ENCODE peak calls at places on chromosome 13, in five cellular contexts. One of them, this sample, is unnamed.

GRCh38 chr13:60571571-60571970 is 174.6 kb downstream of the TDRD3 start:
- DNase-seq in IMR-90: no peak
- DNase-seq in CD8-positive, alpha-beta T cell: no peak
- DNase-seq in heart left ventricle: no peak
- DNase-seq in adrenal gland: no peak
- DNase-seq in this sample: no peak

GRCh38 chr13:73708393-73708985 is 425.7 kb downstream of the KLF12 start:
- DNase-seq in IMR-90: peak; percentile 71
- DNase-seq in CD8-positive, alpha-beta T cell: peak; percentile 60
- DNase-seq in heart left ventricle: peak; percentile 24
- DNase-seq in adrenal gland: peak; percentile 57
- DNase-seq in this sample: no peak

GRCh38 chr13:36154567-36155231 is 23.5 kb upstream of the DCLK1 start:
- DNase-seq in IMR-90: no peak
- DNase-seq in CD8-positive, alpha-beta T cell: no peak
- DNase-seq in heart left ventricle: peak; percentile 18
- DNase-seq in adrenal gland: no peak
- DNase-seq in this sample: peak; percentile 69

GRCh38 chr13:99931462-99931861 is 40.1 kb downstream of the ZIC5 start:
- DNase-seq in IMR-90: no peak
- DNase-seq in CD8-positive, alpha-beta T cell: no peak
- DNase-seq in heart left ventricle: no peak
- DNase-seq in adrenal gland: no peak
- DNase-seq in this sample: no peak

GRCh38 chr13:20652946-20653345 is 50.6 kb upstream of the IL17D start:
- DNase-seq in IMR-90: no peak
- DNase-seq in CD8-positive, alpha-beta T cell: no peak
- DNase-seq in heart left ventricle: no peak
- DNase-seq in adrenal gland: no peak
- DNase-seq in this sample: no peak

GRCh38 chr13:21673592-21674270 is 2.9 kb downstream of the FGF9 start:
- DNase-seq in IMR-90: peak; percentile 36
- DNase-seq in CD8-positive, alpha-beta T cell: peak; percentile 51
- DNase-seq in heart left ventricle: peak; percentile 35
- DNase-seq in adrenal gland: peak; percentile 34
- DNase-seq in this sample: peak; percentile 74

GRCh38 chr13:42859760-42860159 is 78.4 kb downstream of the FAM216B start:
- DNase-seq in IMR-90: no peak
- DNase-seq in CD8-positive, alpha-beta T cell: no peak
- DNase-seq in heart left ventricle: no peak
- DNase-seq in adrenal gland: no peak
- DNase-seq in this sample: no peak

GRCh38 chr13:110396476-110396875 is 89.4 kb downstream of the COL4A2 start:
- DNase-seq in IMR-90: no peak
- DNase-seq in CD8-positive, alpha-beta T cell: no peak
- DNase-seq in heart left ventricle: no peak
- DNase-seq in adrenal gland: no peak
- DNase-seq in this sample: no peak

GRCh38 chr13:20353973-20354372 is 121.9 kb upstream of the GJB6 start:
- DNase-seq in IMR-90: peak; percentile 67
- DNase-seq in CD8-positive, alpha-beta T cell: no peak
- DNase-seq in heart left ventricle: no peak
- DNase-seq in adrenal gland: no peak
- DNase-seq in this sample: no peak

GRCh38 chr13:49395416-49396277 is 48.2 kb downstream of the CAB39L start:
- DNase-seq in IMR-90: no peak
- DNase-seq in CD8-positive, alpha-beta T cell: no peak
- DNase-seq in heart left ventricle: peak; percentile 18
- DNase-seq in adrenal gland: peak; percentile 44
- DNase-seq in this sample: peak; percentile 58

GRCh38 chr13:90098580-90098979 is 1248.9 kb upstream of the MIR17HG start:
- DNase-seq in IMR-90: no peak
- DNase-seq in CD8-positive, alpha-beta T cell: no peak
- DNase-seq in heart left ventricle: no peak
- DNase-seq in adrenal gland: no peak
- DNase-seq in this sample: no peak
- H3K4me3 ChIP-seq in IMR-90: no peak overlapping the region
- H3K4me3 ChIP-seq in CD8-positive, alpha-beta T cell: no peak overlapping the region
- H3K4me3 ChIP-seq in heart left ventricle: no peak overlapping the region
- H3K4me3 ChIP-seq in adrenal gland: no peak overlapping the region
- H3K4me3 ChIP-seq in this sample: no peak overlapping the region

DNA sequence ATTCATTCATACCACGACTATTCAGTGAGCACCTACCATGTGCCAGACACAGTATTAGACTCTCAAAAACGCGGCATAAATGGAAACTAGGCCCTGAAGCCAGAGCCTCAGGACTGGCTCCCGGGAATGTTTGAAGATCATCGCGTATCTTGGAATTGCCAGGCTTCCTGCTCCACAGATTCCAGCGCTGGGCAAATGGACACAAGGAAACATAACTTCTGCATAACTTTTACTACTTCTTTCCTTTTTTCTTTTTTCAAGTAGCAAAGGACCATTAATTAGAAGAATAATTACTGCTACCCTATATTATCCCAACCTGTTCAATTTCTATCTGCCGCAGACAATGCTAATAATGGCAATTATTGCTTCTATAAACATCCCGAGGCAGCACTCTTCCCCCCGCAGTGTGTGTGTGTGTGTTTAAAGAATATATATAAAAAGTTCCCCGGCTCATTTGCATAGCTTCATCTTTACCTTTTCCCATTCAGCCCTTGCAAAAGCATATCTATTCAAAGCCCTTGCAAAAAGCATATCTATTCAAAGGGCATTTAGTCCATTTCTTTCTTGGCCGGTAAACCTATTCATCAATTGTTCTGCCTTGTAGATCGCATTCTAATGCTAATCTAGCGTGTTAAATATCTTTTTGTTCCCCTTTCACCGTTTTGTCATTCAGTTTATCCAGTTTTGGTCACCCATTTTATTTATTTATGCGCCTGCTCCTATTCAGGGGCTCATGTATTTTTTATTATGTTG is 6.1 kb downstream of the SOX21 start:
- DNase-seq in IMR-90: no peak
- DNase-seq in CD8-positive, alpha-beta T cell: no peak
- DNase-seq in heart left ventricle: no peak
- DNase-seq in adrenal gland: no peak
- DNase-seq in this sample: no peak
- H3K4me1 ChIP-seq in IMR-90: peaks cover 3% of the 10 kb centered on the region
- H3K4me1 ChIP-seq in CD8-positive, alpha-beta T cell: peaks cover 18% of the 10 kb centered on the region
- H3K4me1 ChIP-seq in heart left ventricle: peaks cover 3% of the 10 kb centered on the region
- H3K4me1 ChIP-seq in adrenal gland: peaks cover 5% of the 10 kb centered on the region
- H3K4me1 ChIP-seq in this sample: peaks cover 2% of the 10 kb centered on the region

GRCh38 chr13:47038196-47038595 is 141.3 kb upstream of the HTR2A start:
- DNase-seq in IMR-90: peak; percentile 31
- DNase-seq in CD8-positive, alpha-beta T cell: no peak
- DNase-seq in heart left ventricle: no peak
- DNase-seq in adrenal gland: no peak
- DNase-seq in this sample: no peak

GRCh38 chr13:47036291-47037008 is 139.6 kb upstream of the HTR2A start:
- DNase-seq in IMR-90: no peak
- DNase-seq in CD8-positive, alpha-beta T cell: no peak
- DNase-seq in heart left ventricle: no peak
- DNase-seq in adrenal gland: no peak
- DNase-seq in this sample: no peak

GRCh38 chr13:47027797-47028437 is 131.1 kb upstream of the HTR2A start:
- DNase-seq in IMR-90: no peak
- DNase-seq in CD8-positive, alpha-beta T cell: no peak
- DNase-seq in heart left ventricle: no peak
- DNase-seq in adrenal gland: no peak
- DNase-seq in this sample: no peak

GRCh38 chr13:47039106-47039505 is 142.3 kb upstream of the HTR2A start:
- DNase-seq in IMR-90: peak; percentile 89
- DNase-seq in CD8-positive, alpha-beta T cell: no peak
- DNase-seq in heart left ventricle: no peak
- DNase-seq in adrenal gland: no peak
- DNase-seq in this sample: no peak

GRCh38 chr13:47033216-47033615 is 136.4 kb upstream of the HTR2A start:
- DNase-seq in IMR-90: peak; percentile 55
- DNase-seq in CD8-positive, alpha-beta T cell: no peak
- DNase-seq in heart left ventricle: no peak
- DNase-seq in adrenal gland: peak; percentile 69
- DNase-seq in this sample: no peak
- H3K4me3 ChIP-seq in IMR-90: peak overlapping the region; percentile 48
- H3K4me3 ChIP-seq in CD8-positive, alpha-beta T cell: no peak overlapping the region
- H3K4me3 ChIP-seq in heart left ventricle: no peak overlapping the region
- H3K4me3 ChIP-seq in adrenal gland: no peak overlapping the region
- H3K4me3 ChIP-seq in this sample: no peak overlapping the region

GRCh38 chr13:106497079-106497478 is 38.4 kb downstream of the EFNB2 start:
- DNase-seq in IMR-90: no peak
- DNase-seq in CD8-positive, alpha-beta T cell: no peak
- DNase-seq in heart left ventricle: no peak
- DNase-seq in adrenal gland: no peak
- DNase-seq in this sample: no peak
- H3K4me1 ChIP-seq in IMR-90: no peaks in the 10 kb centered on the region
- H3K4me1 ChIP-seq in CD8-positive, alpha-beta T cell: no peaks in the 10 kb centered on the region
- H3K4me1 ChIP-seq in heart left ventricle: peaks cover 40% of the 10 kb centered on the region
- H3K4me1 ChIP-seq in adrenal gland: no peaks in the 10 kb centered on the region
- H3K4me1 ChIP-seq in this sample: peaks cover 2% of the 10 kb centered on the region

DNA sequence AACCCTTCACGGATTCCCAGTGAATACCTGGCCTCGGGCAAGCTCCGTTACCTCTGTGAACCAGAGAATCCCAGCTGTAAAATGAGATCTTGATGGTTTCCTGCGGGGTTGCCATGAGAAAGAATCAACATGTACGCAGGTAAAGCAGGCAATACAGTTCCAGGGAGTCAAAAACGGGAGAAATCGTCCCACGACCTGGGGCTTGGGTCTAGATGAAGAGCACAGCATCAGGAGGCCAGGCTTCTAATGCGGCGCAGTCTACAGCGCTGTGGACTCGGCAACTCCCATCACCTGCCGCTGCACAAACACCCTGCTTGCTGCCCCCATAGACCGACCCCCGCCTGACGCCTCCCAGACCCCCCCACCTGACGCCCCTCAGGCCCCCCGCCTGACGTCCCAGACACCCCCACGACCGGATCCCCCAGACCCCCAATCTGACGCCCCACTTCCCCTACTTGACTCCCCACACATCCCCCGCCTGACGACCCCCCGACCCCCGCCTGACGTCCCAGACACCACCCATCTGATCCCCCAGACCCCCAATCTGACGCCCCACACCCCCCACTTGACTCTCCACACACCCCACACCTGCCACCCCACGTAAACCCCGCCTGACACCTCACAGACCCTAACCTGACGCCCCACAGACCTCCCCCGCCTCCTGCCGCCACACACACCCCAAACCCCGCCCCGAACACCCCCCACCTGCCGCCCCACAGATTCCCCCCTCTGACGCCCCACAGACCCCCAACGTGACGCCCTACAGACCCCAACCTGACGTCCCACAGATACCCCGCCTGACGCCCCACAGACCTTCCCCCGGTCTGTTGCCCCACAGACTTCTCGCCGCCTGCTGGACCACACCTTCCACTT is 589 bp downstream of the LIG4 start:
- DNase-seq in IMR-90: no peak
- DNase-seq in CD8-positive, alpha-beta T cell: peak; percentile 88
- DNase-seq in heart left ventricle: no peak
- DNase-seq in adrenal gland: no peak
- DNase-seq in this sample: peak; percentile 15
- H3K4me3 ChIP-seq in IMR-90: peak overlapping the region; percentile 46
- H3K4me3 ChIP-seq in CD8-positive, alpha-beta T cell: no peak overlapping the region
- H3K4me3 ChIP-seq in heart left ventricle: peak overlapping the region; percentile 41
- H3K4me3 ChIP-seq in adrenal gland: no peak overlapping the region
- H3K4me3 ChIP-seq in this sample: peak overlapping the region; percentile 50

This sample was measured in right cardiac atrium.